ENCODE peak calls at places on chromosomes 5 and 9, in eight cellular contexts. P is stimulated activated CD8-positive, alpha-beta memory T cell treated with anti-CD3 and anti-CD28 coated beads, Interleukin-15, amount 100 ng/mL, for 1 hour; O is colonic mucosa; A is naive thymus-derived CD8-positive, alpha-beta T cell; T is caudate nucleus; I is activated T-cell treated with anti-CD3 and anti-CD28 coated beads, Interleukin-2, amount 50 U/mL, for 72 hours; H is kidney epithelial cell; Y is stimulated activated naive CD4-positive, alpha-beta T cell. Q is an unnamed sample.

GRCh38 chr9:1599961-1600360 is 415.2 kb upstream of the SMARCA2 start:
- DNase-seq in P (no peak), O (no peak), A (no peak), T (no peak), I (no peak), H (no peak), Y (no peak), Q (no peak)

GRCh38 chr9:97564291-97565175 is 63.1 kb downstream of the TMOD1 start:
- DNase-seq in P (no peak), O (peak; percentile 48), A (no peak), T (no peak), I (no peak), H (peak; percentile 16), Y (no peak), Q (no peak)

GRCh38 chr9:89755835-89756234 is 151.0 kb downstream of the GADD45G start:
- DNase-seq in P (no peak), O (no peak), A (no peak), T (no peak), I (no peak), H (no peak), Y (no peak), Q (no peak)

GRCh38 chr9:87269296-87269695 is 228.4 kb upstream of the DAPK1 start:
- DNase-seq in P (no peak), O (no peak), A (no peak), T (no peak), I (no peak), H (no peak), Y (no peak), Q (no peak)

GRCh38 chr5:83450183-83450839 is 21.2 kb upstream of the VCAN start:
- DNase-seq in P (no peak), O (no peak), A (no peak), T (no peak), I (no peak), H (no peak), Y (no peak), Q (no peak)

GRCh38 chr5:19175776-19176570 is 812.0 kb downstream of the CDH18 start:
- DNase-seq in P (no peak), O (no peak), A (no peak), T (no peak), I (no peak), H (no peak), Y (no peak), Q (no peak)

GRCh38 chr5:75566710-75567309 is 44.4 kb upstream of the ANKDD1B start:
- DNase-seq in P (no peak), O (no peak), A (no peak), T (no peak), I (peak; percentile 55), H (peak; percentile 80), Y (no peak), Q (peak; percentile 54)

GRCh38 chr5:128084228-128085167 is 932 bp downstream of the SLC12A2 start:
- DNase-seq in P (peak; percentile 9), O (peak; percentile 47), A (no peak), T (peak; percentile 43), I (peak; percentile 60), H (no peak), Y (peak; percentile 50), Q (peak; percentile 52)

GRCh38 chr5:136064510-136064909 is 35.7 kb downstream of the TGFBI start:
- DNase-seq in P (no peak), O (no peak), A (no peak), T (no peak), I (no peak), H (no peak), Y (no peak), Q (no peak)

GRCh38 chr9:121862371-121862970 is 211.0 kb downstream of the DAB2IP start:
- DNase-seq in P (no peak), O (no peak), A (no peak), T (no peak), I (no peak), H (no peak), Y (no peak), Q (no peak)

GRCh38 chr5:116848974-116849586 is 274.5 kb upstream of the SEMA6A start:
- DNase-seq in P (no peak), O (no peak), A (no peak), T (no peak), I (no peak), H (no peak), Y (no peak), Q (no peak)

GRCh38 chr9:98142182-98142924 is 23.3 kb upstream of the TRIM14 start:
- DNase-seq in P (no peak), O (peak; percentile 95), A (no peak), T (no peak), I (no peak), H (no peak), Y (no peak), Q (no peak)

GRCh38 chr5:155091063-155091648 is 77.6 kb downstream of the KIF4B start:
- DNase-seq in P (no peak), O (no peak), A (no peak), T (no peak), I (no peak), H (no peak), Y (no peak), Q (no peak)

GRCh38 chr5:37685816-37686215 is 154.0 kb downstream of the GDNF start:
- DNase-seq in P (no peak), O (no peak), A (no peak), T (no peak), I (no peak), H (no peak), Y (no peak), Q (no peak)

GRCh38 chr5:110441035-110441434 is 285.4 kb downstream of the TMEM232 start:
- DNase-seq in P (no peak), O (no peak), A (no peak), T (no peak), I (no peak), H (no peak), Y (no peak), Q (no peak)

GRCh38 chr9:6096821-6097220 is 81.4 kb upstream of the RANBP6 start:
- DNase-seq in P (no peak), O (no peak), A (no peak), T (no peak), I (peak; percentile 31), H (peak; percentile 62), Y (no peak), Q (no peak)

GRCh38 chr5:167642779-167643517 is 648.5 kb upstream of the WWC1 start:
- DNase-seq in P (no peak), O (no peak), A (no peak), T (no peak), I (no peak), H (peak; percentile 32), Y (no peak), Q (no peak)

GRCh38 chr9:7813030-7813429 is 13.5 kb upstream of the DMAC1 start:
- DNase-seq in P (no peak), O (no peak), A (no peak), T (no peak), I (no peak), H (no peak), Y (no peak), Q (no peak)

GRCh38 chr5:7015586-7016256 is 302.5 kb downstream of the TENT4A start:
- DNase-seq in P (no peak), O (no peak), A (no peak), T (no peak), I (no peak), H (no peak), Y (no peak), Q (no peak)

GRCh38 chr5:83827111-83827541 is 106.5 kb upstream of the HAPLN1 start:
- DNase-seq in P (no peak), O (no peak), A (no peak), T (no peak), I (no peak), H (no peak), Y (no peak), Q (no peak)

GRCh38 chr9:130208600-130209347 is 36.6 kb downstream of the NCS1 start:
- DNase-seq in P (no peak), O (no peak), A (no peak), T (no peak), I (no peak), H (no peak), Y (no peak), Q (no peak)

GRCh38 chr9:122988919-122989614 is 44.4 kb upstream of the GPR21 start:
- DNase-seq in P (no peak), O (no peak), A (no peak), T (no peak), I (no peak), H (no peak), Y (no peak), Q (peak; percentile 50)

GRCh38 chr5:141934099-141934844 is 10.6 kb downstream of the DELE1 start:
- DNase-seq in P (no peak), O (peak; percentile 53), A (no peak), T (no peak), I (no peak), H (no peak), Y (no peak), Q (no peak)

GRCh38 chr5:168734119-168734518 is 155.0 kb upstream of the PANK3 start:
- DNase-seq in P (no peak), O (no peak), A (no peak), T (no peak), I (no peak), H (no peak), Y (no peak), Q (no peak)

GRCh38 chr9:127899200-127899943 is at the start of gene ST6GALNAC6:
- DNase-seq in P (no peak), O (peak; percentile 81), A (peak; percentile 59), T (peak; percentile 66), I (peak; percentile 88), H (no peak), Y (peak; percentile 63), Q (peak; percentile 95)

GRCh38 chr9:115229496-115229895 is 111.5 kb upstream of the TNC start:
- DNase-seq in P (no peak), O (no peak), A (no peak), T (no peak), I (no peak), H (no peak), Y (no peak), Q (no peak)

GRCh38 chr5:143110591-143110990 is 292.9 kb downstream of the NR3C1 start:
- DNase-seq in P (no peak), O (no peak), A (no peak), T (no peak), I (no peak), H (no peak), Y (no peak), Q (no peak)

GRCh38 chr5:150522504-150523464 is 14.9 kb downstream of the NDST1 start:
- DNase-seq in P (no peak), O (peak; percentile 62), A (no peak), T (no peak), I (no peak), H (no peak), Y (no peak), Q (no peak)

GRCh38 chr5:97601651-97602050 is 418.6 kb upstream of the RIOK2 start:
- DNase-seq in P (no peak), O (no peak), A (no peak), T (no peak), I (no peak), H (no peak), Y (no peak), Q (no peak)

GRCh38 chr5:31407921-31408714 is 123.8 kb downstream of the DROSHA start:
- DNase-seq in P (no peak), O (no peak), A (no peak), T (no peak), I (no peak), H (peak; percentile 41), Y (no peak), Q (no peak)

GRCh38 chr5:96857454-96857853 is 18.8 kb upstream of the ERAP2 start:
- DNase-seq in P (no peak), O (no peak), A (no peak), T (no peak), I (no peak), H (no peak), Y (no peak), Q (no peak)

GRCh38 chr9:111961575-111961974 is 65.0 kb downstream of the UGCG start:
- DNase-seq in P (no peak), O (peak; percentile 35), A (no peak), T (no peak), I (no peak), H (peak; percentile 89), Y (no peak), Q (no peak)

GRCh38 chr9:37200572-37201005 is 80.2 kb downstream of the ZCCHC7 start:
- DNase-seq in P (no peak), O (no peak), A (no peak), T (no peak), I (no peak), H (no peak), Y (no peak), Q (no peak)

GRCh38 chr9:124774131-124774978 is 2.6 kb upstream of the OLFML2A start:
- DNase-seq in P (peak; percentile 75), O (peak; percentile 89), A (peak; percentile 82), T (peak; percentile 49), I (peak; percentile 89), H (no peak), Y (peak; percentile 73), Q (peak; percentile 90)